ENCODE peak calls at places on chromosomes 2 and 18, in six cellular contexts. F is A549, A is Calu3, H is GM12865, J is endodermal cell, M is body of pancreas. P is an unnamed sample.

GRCh38 chr2:219576505-219577388 is 4.6 kb downstream of the INHA start:
- DNase-seq in M (peak; percentile 54), H (no peak), F (no peak), A (peak; percentile 83), J (peak; percentile 87), P (no peak)

GRCh38 chr18:36333418-36333817 is 35.9 kb downstream of the FHOD3 start:
- DNase-seq in F (no peak), J (no peak), A (no peak), H (peak; percentile 55), M (no peak), P (no peak)

GRCh38 chr2:72983500-72984039 is 66.3 kb downstream of the EMX1 start:
- DNase-seq in H (no peak), F (no peak), J (no peak), A (no peak), M (no peak), P (no peak)

GRCh38 chr18:51171208-51171607 is 26.3 kb downstream of the MEX3C start:
- DNase-seq in M (no peak), A (no peak), J (no peak), F (no peak), H (peak; percentile 46), P (no peak)

GRCh38 chr18:55856191-55856590 is 268.2 kb upstream of the TCF4 start:
- DNase-seq in M (no peak), J (peak; percentile 59), A (peak; percentile 40), H (no peak), F (peak; percentile 78), P (no peak)

GRCh38 chr2:151733781-151734672 is at the start of gene NEB:
- DNase-seq in F (no peak), A (no peak), M (no peak), H (no peak), J (no peak), P (no peak)

GRCh38 chr2:232363784-232364615 is 14.6 kb upstream of the ALPP start:
- DNase-seq in M (no peak), J (no peak), F (no peak), A (no peak), H (peak; percentile 55), P (no peak)

GRCh38 chr2:204794624-204795023 is 249.3 kb downstream of the PARD3B start:
- DNase-seq in H (no peak), M (no peak), F (no peak), J (no peak), A (no peak), P (no peak)

GRCh38 chr2:67048314-67048713 is 348.8 kb upstream of the ETAA1 start:
- DNase-seq in M (no peak), H (no peak), J (no peak), A (no peak), F (no peak), P (no peak)

GRCh38 chr18:26443853-26444252 is 104.5 kb downstream of the KCTD1 start:
- DNase-seq in A (no peak), H (no peak), F (no peak), J (no peak), M (no peak), P (no peak)

GRCh38 chr2:105795575-105795934 is 50.8 kb downstream of the NCK2 start:
- DNase-seq in J (peak; percentile 74), M (no peak), A (no peak), H (peak; percentile 54), F (no peak), P (no peak)

GRCh38 chr2:31236433-31237205 is 2.7 kb downstream of the EHD3 start:
- DNase-seq in J (no peak), F (no peak), M (no peak), H (no peak), A (no peak), P (no peak)

GRCh38 chr2:184523732-184524131 is 74.6 kb upstream of the ZNF804A start:
- DNase-seq in F (no peak), A (no peak), M (no peak), J (no peak), H (no peak), P (no peak)

GRCh38 chr2:96404446-96405373 is 69.1 kb downstream of the NCAPH start:
- DNase-seq in M (peak; percentile 44), F (no peak), A (no peak), H (no peak), J (no peak), P (no peak)

DNA sequence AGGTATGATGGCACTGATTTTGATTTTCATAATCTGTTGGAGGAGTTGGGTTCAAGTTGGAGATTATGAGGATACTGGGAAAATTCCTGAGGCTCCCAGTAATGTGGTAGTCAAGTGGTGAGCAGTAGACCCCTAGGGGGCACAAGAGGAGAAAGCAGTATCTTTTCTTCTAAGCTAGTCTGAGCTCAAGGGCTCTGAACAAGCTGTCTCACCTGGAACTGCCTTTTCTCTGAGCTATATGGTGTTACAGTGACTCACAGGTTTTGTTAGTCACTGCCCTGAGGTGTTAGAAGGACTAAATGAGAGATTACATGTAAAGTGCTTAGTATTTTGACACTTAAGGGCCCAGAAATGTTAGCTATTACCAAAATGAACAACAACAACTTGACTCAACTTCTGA is 42.2 kb downstream of the CD302 start:
- DNase-seq in H (no peak), M (no peak), A (peak; percentile 52), J (peak; percentile 67), F (peak; percentile 51), P (no peak)
- TF ChIP-seq CTCF in H (peak; percentile 10), M (no peak), A (peak; percentile 28), J (peak; percentile 78), F (peak; percentile 22), P (no peak)

GRCh38 chr18:69002233-69002632 is 204.4 kb downstream of the CCDC102B start:
- DNase-seq in F (no peak), M (no peak), H (no peak), J (peak; percentile 63), A (no peak), P (no peak)
- TF ChIP-seq CTCF in F (no peak), M (no peak), H (peak; percentile 29), J (peak; percentile 65), A (no peak), P (no peak)

DNA sequence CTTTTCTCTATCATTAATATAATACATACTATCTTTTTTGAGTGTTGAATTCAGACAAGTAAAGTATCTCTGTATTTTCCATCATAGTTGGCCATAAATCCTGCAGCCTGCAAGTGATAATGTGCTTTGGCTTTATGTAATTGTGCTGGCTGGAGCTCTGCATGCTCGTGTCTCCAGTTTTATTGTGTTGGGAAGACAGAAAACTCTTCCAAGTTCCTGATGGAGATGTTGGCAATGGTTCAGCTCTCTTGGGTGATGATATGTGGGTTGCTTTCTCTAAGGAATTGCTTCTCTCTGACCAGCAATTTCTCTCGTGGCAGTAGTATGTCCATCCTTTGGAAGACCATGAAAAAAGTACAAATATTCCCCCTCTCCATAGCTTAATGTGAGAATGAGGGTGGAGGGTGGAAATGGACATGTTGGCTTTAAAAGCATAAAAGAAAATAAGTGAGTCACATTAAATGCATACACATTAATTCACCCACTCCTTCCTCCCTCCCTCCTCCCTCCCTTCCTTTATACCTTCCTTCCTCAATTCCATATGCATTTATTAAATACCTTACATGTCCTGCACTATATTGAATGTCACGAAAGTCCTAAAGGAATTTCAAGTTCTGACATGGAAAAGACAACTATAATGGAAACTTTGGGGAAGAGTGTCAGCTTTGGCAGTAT is 344.3 kb downstream of the MTX2 start:
- DNase-seq in J (no peak), F (no peak), M (no peak), A (no peak), H (no peak), P (no peak)
- TF ChIP-seq CTCF in J (no peak), F (no peak), M (no peak), A (no peak), H (no peak), P (no peak)

GRCh38 chr2:13654416-13654815 is 937.7 kb downstream of the TRIB2 start:
- DNase-seq in F (no peak), J (no peak), H (no peak), A (no peak), M (no peak), P (no peak)

GRCh38 chr2:13651684-13652131 is 935.0 kb downstream of the TRIB2 start:
- DNase-seq in M (no peak), A (no peak), J (no peak), F (no peak), H (peak; percentile 59), P (no peak)

GRCh38 chr2:13652531-13653313 is 936.0 kb downstream of the TRIB2 start:
- DNase-seq in F (no peak), A (peak; percentile 20), H (peak; percentile 49), M (no peak), J (peak; percentile 80), P (no peak)

GRCh38 chr2:13650586-13651180 is 933.9 kb downstream of the TRIB2 start:
- DNase-seq in M (no peak), H (peak; percentile 28), F (peak; percentile 6), J (peak; percentile 80), A (no peak), P (no peak)
- TF ChIP-seq CTCF in M (no peak), H (no peak), F (no peak), J (peak; percentile 68), A (no peak), P (no peak)

DNA sequence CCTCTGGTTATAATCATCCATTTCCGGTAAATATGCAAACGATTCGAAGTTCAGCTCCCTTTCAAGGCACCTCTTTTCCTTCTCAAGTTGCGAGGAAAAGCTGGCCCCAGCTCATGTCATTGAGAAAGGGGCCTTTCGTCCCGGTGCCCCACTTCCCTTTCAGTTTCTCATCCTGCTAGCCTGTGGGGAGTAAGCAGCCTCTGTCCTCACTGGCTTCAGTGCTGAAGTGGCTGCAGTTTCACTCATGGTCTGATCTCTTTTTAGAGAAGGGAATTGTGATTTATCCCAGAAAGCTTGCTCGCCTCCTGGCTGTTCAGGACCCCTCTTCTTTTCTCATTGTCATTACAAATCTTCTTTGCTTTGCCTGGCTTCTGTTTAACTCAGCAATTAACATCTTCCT is 207.5 kb downstream of the NR4A2 start:
- DNase-seq in A (no peak), M (no peak), F (no peak), H (no peak), J (peak; percentile 45), P (no peak)
- TF ChIP-seq CTCF in A (no peak), M (no peak), F (no peak), H (no peak), J (no peak), P (no peak)

GRCh38 chr18:9994701-9995100 is 80.9 kb downstream of the VAPA start:
- DNase-seq in H (no peak), A (no peak), F (no peak), J (no peak), M (no peak), P (peak; percentile 20)

GRCh38 chr18:9993846-9994660 is 80.2 kb downstream of the VAPA start:
- DNase-seq in M (no peak), J (no peak), F (no peak), H (no peak), A (no peak), P (peak; percentile 20)

GRCh38 chr18:9992988-9993845 is 79.4 kb downstream of the VAPA start:
- DNase-seq in A (no peak), M (no peak), J (no peak), H (no peak), F (no peak), P (peak; percentile 27)

GRCh38 chr18:9991021-9992000 is 77.5 kb downstream of the VAPA start:
- DNase-seq in J (no peak), A (no peak), M (no peak), F (no peak), H (no peak), P (peak; percentile 27)

GRCh38 chr18:9992300-9992987 is 78.6 kb downstream of the VAPA start:
- DNase-seq in A (no peak), H (no peak), M (no peak), J (no peak), F (no peak), P (peak; percentile 27)
- TF ChIP-seq CTCF in A (no peak), H (no peak), M (no peak), J (no peak), F (no peak), P (no peak)

P was measured in lung.